ENCODE peak calls at places on chromosomes 11 and 22, in four cellular contexts. E is adrenal gland, M is tibial nerve, D is gastrocnemius medialis. H is an unnamed sample.

GRCh38 chr11:44537679-44538078 is 27.8 kb upstream of the CD82 start:
- DNase-seq in M (no peak), E (no peak), D (no peak), H (no peak)

GRCh38 chr11:36091256-36091811 is 147.5 kb downstream of the LDLRAD3 start:
- DNase-seq in E (no peak), M (no peak), D (no peak), H (no peak)

GRCh38 chr11:109197656-109198055 is 224.3 kb upstream of the C11orf87 start:
- DNase-seq in M (no peak), D (no peak), E (no peak), H (no peak)

GRCh38 chr22:24443668-24444067 is 16.3 kb downstream of the ADORA2A start:
- DNase-seq in D (no peak), M (no peak), E (no peak), H (no peak)

GRCh38 chr22:37215890-37216289 is 3.6 kb upstream of the SSTR3 start:
- DNase-seq in M (no peak), E (no peak), D (no peak), H (no peak)

GRCh38 chr11:9769621-9770020 is 105.7 kb downstream of the SWAP70 start:
- DNase-seq in E (no peak), M (no peak), D (no peak), H (no peak)

GRCh38 chr11:33636104-33636503 is 64.5 kb downstream of the C11orf91 start:
- DNase-seq in M (no peak), D (no peak), E (no peak), H (no peak)

GRCh38 chr22:39859903-39860588 is 33.5 kb downstream of the ENTHD1 start:
- DNase-seq in D (no peak), E (no peak), M (no peak), H (no peak)

GRCh38 chr11:131666006-131666405 is 295.6 kb downstream of the NTM start:
- DNase-seq in M (no peak), D (no peak), E (no peak), H (no peak)

GRCh38 chr11:64603411-64604110 is 12.5 kb downstream of the SLC22A12 start:
- DNase-seq in D (no peak), M (no peak), E (no peak), H (no peak)

GRCh38 chr11:6617315-6617781 is 1.9 kb downstream of the TPP1 start:
- DNase-seq in D (no peak), E (no peak), M (no peak), H (no peak)

GRCh38 chr11:44368886-44369285 is 58.9 kb upstream of the ALX4 start:
- DNase-seq in M (no peak), E (no peak), D (no peak), H (no peak)

GRCh38 chr11:84558085-84558905 is 1068.8 kb downstream of the DLG2 start:
- DNase-seq in D (no peak), M (no peak), E (peak; percentile 23), H (no peak)

GRCh38 chr11:1126935-1127663 is 30.7 kb upstream of the MUC5AC start:
- DNase-seq in E (no peak), M (no peak), D (no peak), H (no peak)

DNA sequence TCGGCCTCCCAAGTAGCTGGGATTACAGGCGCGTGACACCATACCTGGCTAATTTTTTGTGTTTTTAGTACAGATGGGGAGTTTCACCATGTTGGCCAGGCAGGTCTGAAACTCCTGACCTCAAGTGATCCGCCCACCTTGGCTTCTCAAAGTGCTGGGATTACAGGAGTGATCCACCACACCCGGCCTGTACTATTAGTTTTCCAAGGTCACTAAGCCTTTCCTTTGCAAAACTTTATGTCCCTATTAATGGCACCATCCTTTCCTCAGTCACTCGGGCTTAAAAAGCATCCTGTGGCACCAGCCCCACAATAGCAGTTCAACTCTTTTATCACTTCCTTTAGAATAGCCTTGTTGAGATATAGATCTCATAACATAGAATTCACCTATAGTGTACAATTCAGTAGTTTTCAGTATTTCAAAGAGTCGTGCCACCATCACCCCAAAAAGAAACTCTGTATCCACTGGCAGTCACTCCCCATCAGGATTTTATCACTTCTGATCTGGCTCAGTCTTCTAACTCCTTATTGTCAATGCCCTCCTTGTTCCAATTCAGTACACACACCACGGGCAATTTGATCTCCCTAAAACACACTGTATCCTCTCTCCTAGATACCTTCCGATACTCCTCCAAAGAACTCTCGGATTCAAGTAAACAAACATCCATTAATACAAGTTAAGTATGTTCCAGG is 921 bp upstream of the BCL2L13 start:
- DNase-seq in D (no peak), E (no peak), M (no peak), H (no peak)
- TF ChIP-seq POLR2A in D (no peak), E (no peak), M (no peak), H (no peak)

DNA sequence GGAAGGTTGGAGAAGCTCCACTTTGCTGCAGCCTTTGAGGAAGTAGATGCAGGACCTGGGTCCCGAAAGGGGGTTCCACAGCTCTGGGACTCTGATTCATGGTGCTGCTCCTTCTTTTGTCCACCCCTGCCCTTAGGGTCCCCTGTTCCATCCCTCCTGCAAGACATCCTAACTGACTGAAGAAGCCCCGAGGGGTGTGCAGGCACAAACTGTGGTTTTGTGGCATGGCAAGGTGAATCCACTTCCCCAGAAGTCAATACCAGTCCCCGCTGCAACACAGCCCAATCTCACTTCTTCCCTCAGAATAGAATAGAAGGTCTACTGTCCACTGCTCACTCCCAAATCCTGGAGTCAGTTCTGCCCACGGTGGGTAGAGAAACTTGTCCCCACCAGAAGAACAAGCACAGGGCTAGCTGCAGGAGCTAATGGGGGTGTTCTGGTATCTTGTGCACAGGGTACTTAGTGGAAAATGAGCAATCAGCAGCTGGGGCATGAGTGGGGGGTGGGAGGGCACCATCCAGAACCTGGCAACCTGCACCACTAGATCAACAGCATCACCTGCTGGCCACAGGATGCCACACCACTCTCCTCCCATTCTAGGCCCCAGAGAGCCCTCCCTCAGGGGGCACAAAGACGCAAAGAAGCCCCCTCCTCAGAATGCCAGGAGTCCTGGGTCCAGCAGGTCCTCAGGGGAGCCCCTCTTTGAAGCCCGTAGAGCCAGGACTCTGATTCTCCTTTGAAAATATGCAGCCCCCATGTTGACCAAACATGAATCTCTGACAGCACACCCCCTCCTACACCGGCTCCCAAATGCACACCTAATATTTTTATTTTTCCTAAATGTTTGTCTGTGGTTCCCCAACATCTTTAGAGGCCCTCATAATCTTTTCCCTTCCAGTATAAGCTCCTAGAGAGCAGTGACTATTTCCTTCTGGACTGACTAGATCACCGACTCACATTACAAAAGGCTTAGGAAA is 14.1 kb downstream of the SPATA19 start:
- DNase-seq in M (no peak), E (no peak), D (no peak), H (no peak)
- TF ChIP-seq CTCF in M (no peak), E (no peak), D (no peak), H (no peak)

DNA sequence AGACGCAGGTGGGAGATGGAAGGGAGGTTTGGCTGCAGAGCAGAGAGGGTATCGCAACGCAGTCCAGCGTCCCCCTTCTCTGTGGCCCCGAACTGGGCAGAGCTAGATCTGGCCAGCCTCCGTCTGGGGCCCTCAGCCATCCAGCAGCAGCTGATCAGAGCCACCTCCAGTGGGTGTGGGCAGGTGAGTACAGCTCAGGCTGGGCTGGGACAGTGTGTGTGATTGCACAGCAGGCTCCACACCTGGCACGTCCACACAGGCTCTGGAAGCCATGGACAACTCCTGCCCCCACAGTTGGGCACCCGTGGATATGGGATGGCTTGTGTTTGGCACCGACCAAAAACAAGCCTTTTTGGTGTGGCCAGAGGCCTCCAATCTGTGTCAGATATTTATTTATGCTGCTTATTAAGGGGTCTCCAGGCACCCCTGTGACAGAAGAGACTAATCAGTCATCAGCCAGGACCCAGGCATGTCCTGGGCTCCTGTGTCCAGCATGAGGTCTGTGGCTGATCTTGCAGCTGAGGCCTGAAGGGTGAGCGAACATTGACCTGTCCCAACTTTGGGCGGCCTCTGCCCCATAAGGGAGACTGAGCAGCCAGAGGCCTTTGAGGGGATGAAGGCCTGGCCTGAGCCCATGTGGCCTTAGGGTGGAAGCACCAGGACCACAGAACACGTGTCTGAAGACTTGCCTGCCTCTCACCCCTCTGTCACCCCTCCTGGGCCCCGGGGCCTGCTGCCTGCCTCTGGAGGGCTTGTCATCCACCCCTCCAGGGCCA is 18.6 kb downstream of the POLR3H start:
- DNase-seq in M (no peak), E (no peak), D (no peak), H (no peak)
- TF ChIP-seq POLR2A in M (no peak), E (no peak), D (no peak), H (no peak)

GRCh38 chr22:27151407-27151806 is 494.0 kb downstream of the MIAT start:
- DNase-seq in M (no peak), E (no peak), D (no peak), H (no peak)
- TF ChIP-seq CTCF in M (no peak), E (no peak), D (no peak), H (no peak)

DNA sequence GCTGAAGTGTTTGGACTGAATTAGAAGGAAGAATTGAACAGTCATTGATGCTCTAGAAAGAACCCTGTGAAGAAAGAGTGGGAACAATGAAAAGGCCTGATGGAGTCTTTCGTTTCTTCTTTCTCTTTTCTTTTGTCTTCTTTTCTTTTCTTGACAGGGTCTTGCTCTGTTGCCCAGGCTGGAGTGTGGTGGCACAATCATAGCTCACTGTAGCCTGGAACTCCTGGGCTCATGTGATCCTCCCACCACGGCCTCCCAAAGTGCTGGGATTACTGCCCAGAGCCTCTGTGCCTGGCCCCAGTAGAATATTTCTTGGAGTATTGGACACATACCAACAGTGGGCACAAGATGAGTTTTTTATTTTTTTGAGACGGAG is 1.1 kb downstream of the FEN1 start:
- DNase-seq in M (no peak), E (no peak), D (no peak), H (no peak)
- TF ChIP-seq POLR2A in M (no peak), E (no peak), D (no peak), H (no peak)

DNA sequence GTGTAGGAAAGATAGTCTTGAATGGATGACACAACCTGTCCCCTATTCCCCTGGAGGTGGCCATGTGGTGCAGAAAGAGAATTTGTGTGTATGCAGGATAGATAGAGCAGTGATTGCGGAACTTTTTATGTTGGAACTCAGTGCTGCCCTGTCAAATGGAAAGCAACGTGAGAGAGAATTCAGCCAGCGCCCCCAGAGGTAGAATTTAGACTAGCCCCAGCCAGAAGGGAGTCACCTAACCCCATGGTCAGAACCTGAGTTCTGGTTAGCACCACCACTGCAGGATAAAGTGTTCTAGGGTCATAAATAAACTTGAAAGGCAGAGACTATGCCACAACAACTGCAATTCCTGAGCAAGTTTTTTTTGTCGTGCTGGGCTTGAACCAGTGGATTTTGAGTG is 152.9 kb upstream of the GRIA4 start:
- DNase-seq in E (no peak), M (no peak), D (no peak), H (no peak)
- TF ChIP-seq CTCF in E (no peak), M (no peak), D (no peak), H (no peak)

GRCh38 chr11:130214861-130215530 is 55.4 kb downstream of the ST14 start:
- DNase-seq in D (no peak), E (no peak), M (no peak), H (peak; percentile 3)
- TF ChIP-seq POLR2A in D (no peak), E (no peak), M (no peak), H (no peak)